ENCODE peak calls at places on chromosomes 11 and 22, in four cellular contexts. A is mesendoderm, F is H9, C is H1. Z is an unnamed sample.

GRCh38 chr11:105610796-105611361 is 1.0 kb downstream of the GRIA4 start:
- DNase-seq in A (peak; percentile 8), F (no peak), C (no peak), Z (no peak)

GRCh38 chr22:22201185-22201924 is 43.2 kb upstream of the VPREB1 start:
- DNase-seq in A (peak; percentile 58), F (peak; percentile 60), C (peak; percentile 87), Z (peak; percentile 24)

GRCh38 chr11:132942611-132943324 is 589.5 kb downstream of the OPCML start:
- DNase-seq in A (peak; percentile 56), F (peak; percentile 47), C (peak; percentile 85), Z (no peak)

GRCh38 chr11:134628426-134628825 is 216.4 kb upstream of the B3GAT1 start:
- DNase-seq in A (no peak), F (no peak), C (peak; percentile 19), Z (no peak)

GRCh38 chr11:12802418-12803085 is 128.3 kb downstream of the TEAD1 start:
- DNase-seq in A (peak; percentile 78), F (no peak), C (no peak), Z (peak; percentile 90)

GRCh38 chr11:69770525-69770924 is 4.6 kb downstream of the FGF4 start:
- DNase-seq in A (peak; percentile 71), F (no peak), C (no peak), Z (no peak)

GRCh38 chr11:69080361-69080973 is 31.7 kb downstream of the TPCN2 start:
- DNase-seq in A (no peak), F (no peak), C (no peak), Z (peak; percentile 25)

GRCh38 chr11:1868636-1869291 is 15.9 kb downstream of the LSP1 start:
- DNase-seq in A (no peak), F (no peak), C (no peak), Z (no peak)

GRCh38 chr11:128594246-128594645 is 6.9 kb upstream of the ETS1 start:
- DNase-seq in A (no peak), F (no peak), C (no peak), Z (no peak)

GRCh38 chr11:36475192-36475591 is 34.9 kb downstream of the TRAF6 start:
- DNase-seq in A (no peak), F (no peak), C (no peak), Z (peak; percentile 44)

GRCh38 chr22:38613588-38613987 is 42.6 kb downstream of the FAM227A start:
- DNase-seq in A (no peak), F (no peak), C (no peak), Z (no peak)

GRCh38 chr22:43923191-43923590 is 414 bp upstream of the PNPLA3 start:
- DNase-seq in A (no peak), F (no peak), C (peak; percentile 56), Z (no peak)

GRCh38 chr11:118051611-118052461 is 25.0 kb upstream of the TMPRSS4 start:
- DNase-seq in A (no peak), F (no peak), C (no peak), Z (no peak)

GRCh38 chr22:48404004-48404403 is 1423.7 kb downstream of the BRD1 start:
- DNase-seq in A (no peak), F (no peak), C (no peak), Z (no peak)

GRCh38 chr11:118708296-118708695 is 28.8 kb upstream of the TREH start:
- DNase-seq in A (no peak), F (no peak), C (no peak), Z (no peak)

GRCh38 chr22:46355369-46355995 is 20.0 kb downstream of the TRMU start:
- DNase-seq in A (peak; percentile 76), F (peak; percentile 83), C (peak; percentile 97), Z (peak; percentile 40)

GRCh38 chr11:12397953-12398352 is 20.6 kb downstream of the PARVA start:
- DNase-seq in A (peak; percentile 98), F (no peak), C (no peak), Z (peak; percentile 99)

GRCh38 chr11:335779-336665 is 15.4 kb upstream of the IFITM3 start:
- DNase-seq in A (no peak), F (no peak), C (no peak), Z (no peak)

GRCh38 chr11:59759900-59760299 is 4.7 kb downstream of the STX3 start:
- DNase-seq in A (no peak), F (no peak), C (no peak), Z (no peak)

GRCh38 chr22:32823024-32823730 is 21.7 kb downstream of the TIMP3 start:
- DNase-seq in A (peak; percentile 91), F (peak; percentile 75), C (peak; percentile 70), Z (peak; percentile 44)

GRCh38 chr11:131618203-131618602 is 247.8 kb downstream of the NTM start:
- DNase-seq in A (no peak), F (no peak), C (no peak), Z (no peak)

GRCh38 chr11:17496406-17496805 is 19.8 kb upstream of the ABCC8 start:
- DNase-seq in A (no peak), F (no peak), C (no peak), Z (no peak)

GRCh38 chr22:37741312-37741795 is 44.5 kb downstream of the TRIOBP start:
- DNase-seq in A (peak; percentile 86), F (no peak), C (peak; percentile 49), Z (peak; percentile 98)

GRCh38 chr22:21985214-21985613 is 2.6 kb upstream of the TOP3B start:
- DNase-seq in A (no peak), F (no peak), C (no peak), Z (no peak)

GRCh38 chr22:45648320-45649070 is 23.1 kb upstream of the ATXN10 start:
- DNase-seq in A (no peak), F (no peak), C (no peak), Z (no peak)

GRCh38 chr11:4038973-4039372 is 55.6 kb upstream of the RRM1 start:
- DNase-seq in A (no peak), F (no peak), C (no peak), Z (peak; percentile 71)

GRCh38 chr11:70669281-70669680 is 271.0 kb downstream of the CTTN start:
- DNase-seq in A (no peak), F (no peak), C (no peak), Z (no peak)

GRCh38 chr11:83235825-83236224 is 42.3 kb downstream of the ANKRD42 start:
- DNase-seq in A (no peak), F (no peak), C (no peak), Z (peak; percentile 53)

GRCh38 chr11:71563401-71563800 is 2.0 kb upstream of the KRTAP5-10 start:
- DNase-seq in A (peak; percentile 83), F (peak; percentile 59), C (no peak), Z (peak; percentile 62)

GRCh38 chr11:75273989-75274391 is 33.4 kb downstream of the TPBGL start:
- DNase-seq in A (no peak), F (peak; percentile 19), C (no peak), Z (no peak)

GRCh38 chr22:49197500-49197899 is 630.2 kb downstream of the BRD1 start:
- DNase-seq in A (peak; percentile 18), F (peak; percentile 50), C (no peak), Z (no peak)

GRCh38 chr11:1942541-1943260 is 4.4 kb upstream of the MRPL23 start:
- DNase-seq in A (no peak), F (no peak), C (no peak), Z (no peak)

GRCh38 chr22:34105461-34106062 is 185.3 kb upstream of the LARGE1 start:
- DNase-seq in A (peak; percentile 82), F (peak; percentile 85), C (peak; percentile 91), Z (no peak)

GRCh38 chr11:27124514-27125264 is 84.1 kb downstream of the BBOX1 start:
- DNase-seq in A (peak; percentile 8), F (no peak), C (no peak), Z (peak; percentile 42)

GRCh38 chr11:67542971-67543370 is 19.7 kb upstream of the CABP2 start:
- DNase-seq in A (no peak), F (peak; percentile 49), C (no peak), Z (no peak)
- H3K56ac ChIP-seq in A (no peak overlapping the region), F (no peak overlapping the region), C (no peak overlapping the region), Z (no peak overlapping the region)

GRCh38 chr22:25383278-25383820 is 163.9 kb downstream of the CRYBB2 start:
- DNase-seq in A (no peak), F (no peak), C (no peak), Z (no peak)

GRCh38 chr22:25386538-25386884 is 167.1 kb downstream of the CRYBB2 start:
- DNase-seq in A (no peak), F (no peak), C (no peak), Z (no peak)

GRCh38 chr22:25380141-25380747 is 160.8 kb downstream of the CRYBB2 start:
- DNase-seq in A (no peak), F (no peak), C (no peak), Z (no peak)

GRCh38 chr22:25383892-25384291 is 164.5 kb downstream of the CRYBB2 start:
- DNase-seq in A (no peak), F (no peak), C (no peak), Z (no peak)

DNA sequence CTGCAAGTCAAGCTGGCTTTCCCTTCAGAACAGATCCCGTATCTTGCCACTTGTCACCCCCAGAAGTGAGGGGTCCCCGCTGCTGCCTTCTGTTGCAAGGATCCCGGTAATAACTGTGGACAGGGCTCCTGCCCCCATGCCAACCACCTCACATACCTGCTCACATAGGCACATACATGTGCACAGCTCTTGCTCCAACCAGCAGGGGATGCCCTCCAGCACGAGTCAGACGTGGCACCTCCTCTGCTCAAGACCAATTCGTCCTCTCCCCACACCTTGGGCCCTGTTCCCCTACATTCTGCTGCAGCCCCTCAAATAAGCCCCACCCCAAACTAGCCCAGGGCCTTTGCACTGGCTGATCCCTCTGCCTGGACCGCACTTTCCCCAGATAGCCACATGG is 163.3 kb downstream of the CRYBB2 start:
- DNase-seq in A (no peak), F (no peak), C (no peak), Z (no peak)
- H3K56ac ChIP-seq in A (no peak overlapping the region), F (no peak overlapping the region), C (no peak overlapping the region), Z (no peak overlapping the region)

GRCh38 chr11:86459682-86460460 is 85.2 kb downstream of the CCDC81 start:
- DNase-seq in A (peak; percentile 90), F (peak; percentile 45), C (no peak), Z (peak; percentile 95)

GRCh38 chr11:86458294-86459001 is 83.8 kb downstream of the CCDC81 start:
- DNase-seq in A (no peak), F (no peak), C (no peak), Z (no peak)

GRCh38 chr11:86456075-86456939 is 81.6 kb downstream of the CCDC81 start:
- DNase-seq in A (peak; percentile 91), F (peak; percentile 87), C (peak; percentile 93), Z (peak; percentile 80)

GRCh38 chr11:86460461-86461404 is 86.0 kb downstream of the CCDC81 start:
- DNase-seq in A (peak; percentile 63), F (no peak), C (no peak), Z (peak; percentile 71)

DNA sequence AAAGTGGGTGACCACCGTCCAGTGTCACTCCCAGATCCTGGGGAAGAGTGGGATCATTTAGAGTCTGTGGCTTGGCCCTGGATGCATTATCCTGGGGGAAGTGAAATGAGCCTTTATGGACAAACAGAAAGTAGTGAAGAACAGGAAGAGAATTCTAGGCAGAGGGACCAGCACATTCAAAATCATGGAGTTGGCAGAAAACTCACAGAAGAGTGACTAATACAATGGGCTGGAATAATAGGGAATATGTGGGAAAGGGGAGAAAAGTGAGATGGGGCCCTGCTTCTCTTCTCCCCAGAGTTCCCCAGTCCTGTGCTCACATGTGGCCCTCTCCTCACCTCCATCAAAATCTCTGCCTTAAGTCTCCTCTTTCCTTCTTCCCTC is 84.3 kb downstream of the CCDC81 start:
- DNase-seq in A (no peak), F (no peak), C (no peak), Z (peak; percentile 60)
- H3K56ac ChIP-seq in A (no peak overlapping the region), F (no peak overlapping the region), C (no peak overlapping the region), Z (peak overlapping the region; percentile 4)

GRCh38 chr11:123150882-123151281 is 44.2 kb downstream of the CLMP start:
- DNase-seq in A (no peak), F (no peak), C (no peak), Z (no peak)
- H3K56ac ChIP-seq in A (no peak overlapping the region), F (no peak overlapping the region), C (no peak overlapping the region), Z (no peak overlapping the region)

Z was measured in IMR-90.